ENCODE peak calls at places on chromosomes 7 and 10, in nine cellular contexts. D is germinal center; Y is HS-5; U is HEK293T; T is activated naive CD8-positive, alpha-beta T cell treated with anti-CD3 and anti-CD28 coated beads, Interleukin-2, amount 50 U/mL, for 24 hours; H is iris pigment epithelial cell; A is nephron progenitor cell; W is T47D; Z is astrocyte of the spinal cord. X is an unnamed sample.

GRCh38 chr10:74855027-74855426 is 28.6 kb downstream of the KAT6B start:
- DNase-seq in D (peak), Y (no peak), U (no peak), T (no peak), H (no peak), A (no peak), W (no peak), Z (no peak), X (no peak)

GRCh38 chr7:85000973-85001372 is 185.9 kb downstream of the SEMA3D start:
- DNase-seq in D (no peak), Y (no peak), U (no peak), T (no peak), H (no peak), A (no peak), W (no peak), Z (no peak), X (no peak)

GRCh38 chr10:78427497-78428031 is 393.9 kb downstream of the RPS24 start:
- DNase-seq in D (no peak), Y (no peak), U (no peak), T (no peak), H (no peak), A (no peak), W (no peak), Z (no peak), X (no peak)

GRCh38 chr7:20697351-20697750 is 81.9 kb downstream of the ABCB5 start:
- DNase-seq in D (no peak), Y (no peak), U (no peak), T (no peak), H (no peak), A (no peak), W (no peak), Z (no peak), X (no peak)

GRCh38 chr10:132517951-132518521 is 19.6 kb upstream of the INPP5A start:
- DNase-seq in D (no peak), Y (no peak), U (no peak), T (no peak), H (no peak), A (peak), W (no peak), Z (no peak), X (no peak)

GRCh38 chr7:113891828-113892227 is 27.0 kb downstream of the PPP1R3A start:
- DNase-seq in D (no peak), Y (peak), U (no peak), T (no peak), H (peak), A (no peak), W (no peak), Z (peak), X (no peak)

GRCh38 chr7:23472974-23473847 is 2.9 kb upstream of the IGF2BP3 start:
- DNase-seq in D (no peak), Y (no peak), U (no peak), T (no peak), H (peak), A (peak), W (no peak), Z (peak), X (no peak)

GRCh38 chr7:155002411-155003214 is at the start of gene PAXIP1:
- DNase-seq in D (peak), Y (no peak), U (peak), T (peak), H (peak), A (peak), W (peak), Z (peak), X (peak)

GRCh38 chr10:109474817-109475216 is 448.5 kb downstream of the XPNPEP1 start:
- DNase-seq in D (no peak), Y (no peak), U (no peak), T (no peak), H (no peak), A (peak), W (no peak), Z (no peak), X (no peak)

GRCh38 chr7:117227091-117227490 is 95.8 kb downstream of the WNT2 start:
- DNase-seq in D (no peak), Y (no peak), U (no peak), T (no peak), H (peak), A (no peak), W (no peak), Z (no peak), X (no peak)

GRCh38 chr7:124171068-124171467 is 138.2 kb upstream of the TMEM229A start:
- DNase-seq in D (no peak), Y (no peak), U (no peak), T (no peak), H (peak), A (peak), W (no peak), Z (peak), X (no peak)

GRCh38 chr7:131173148-131173890 is 154.4 kb upstream of the MKLN1 start:
- DNase-seq in D (no peak), Y (peak), U (no peak), T (no peak), H (peak), A (no peak), W (no peak), Z (peak), X (no peak)